ENCODE peak calls at places on chromosomes 4 and X, in nine cellular contexts. T is cardiac muscle cell; G is lung; F is ovary; M is GM23338; I is endothelial cell of umbilical vein; E is effector memory CD4-positive, alpha-beta T cell; O is stomach; Q is HCT116. D is an unnamed sample.

GRCh38 chrX:150688911-150689451 is 4.2 kb upstream of the MTMR1 start:
- DNase-seq in E (no peak), F (no peak), Q (peak; percentile 28), T (peak; percentile 60), M (peak; percentile 64), I (peak; percentile 39), G (no peak), O (no peak), D (peak; percentile 17)

GRCh38 chr4:97531351-97531750 is 611.9 kb downstream of the STPG2 start:
- DNase-seq in E (no peak), I (peak; percentile 90), F (no peak), O (no peak), M (no peak), T (no peak), Q (no peak), G (no peak), D (no peak)

GRCh38 chr4:6270691-6271121 is 1.1 kb downstream of the WFS1 start:
- DNase-seq in E (no peak), F (peak; percentile 48), O (no peak), I (peak; percentile 14), M (no peak), G (no peak), T (peak; percentile 48), Q (no peak), D (no peak)

GRCh38 chr4:76023381-76023780 is at the start of gene CXCL10:
- DNase-seq in O (no peak), Q (no peak), T (no peak), I (no peak), E (no peak), G (no peak), M (no peak), F (no peak), D (no peak)

GRCh38 chr4:88446124-88446523 is 10.8 kb upstream of the HERC5 start:
- DNase-seq in G (no peak), Q (no peak), M (peak; percentile 20), O (no peak), I (no peak), F (no peak), E (no peak), T (peak; percentile 44), D (no peak)

GRCh38 chr4:75561789-75562188 is 5.9 kb downstream of the ODAPH start:
- DNase-seq in G (peak; percentile 41), M (peak; percentile 91), O (no peak), F (no peak), E (no peak), I (no peak), Q (no peak), T (peak; percentile 32), D (peak; percentile 88)

GRCh38 chrX:41468647-41469323 is 21.6 kb downstream of the NYX start:
- DNase-seq in Q (no peak), T (peak; percentile 58), I (no peak), G (no peak), E (no peak), F (no peak), M (no peak), O (peak; percentile 33), D (no peak)

GRCh38 chr4:7354937-7355336 is 79.8 kb downstream of the PSAPL1 start:
- DNase-seq in T (no peak), F (no peak), I (no peak), M (no peak), G (no peak), Q (no peak), E (no peak), O (no peak), D (no peak)

GRCh38 chr4:23324291-23324690 is 565.6 kb downstream of the PPARGC1A start:
- DNase-seq in G (no peak), E (no peak), F (no peak), O (no peak), T (peak; percentile 7), I (no peak), Q (no peak), M (no peak), D (no peak)

GRCh38 chrX:49120104-49120503 is 3.4 kb downstream of the GPKOW start:
- DNase-seq in G (no peak), F (no peak), Q (no peak), I (no peak), O (no peak), M (no peak), E (no peak), T (no peak), D (no peak)
- H3K36me3 ChIP-seq in G (peaks cover 11% of the 10 kb centered on the region), F (no peaks in the 10 kb centered on the region), Q (peaks cover 9% of the 10 kb centered on the region), I (peaks cover 23% of the 10 kb centered on the region), O (peaks cover 69% of the 10 kb centered on the region), M (no peaks in the 10 kb centered on the region), E (no peaks in the 10 kb centered on the region), T (no peaks in the 10 kb centered on the region), D (peaks cover 1% of the 10 kb centered on the region)

GRCh38 chr4:121674191-121674590 is 22.6 kb downstream of the ANXA5 start:
- DNase-seq in E (no peak), O (no peak), Q (no peak), M (no peak), G (no peak), T (no peak), F (no peak), I (no peak), D (no peak)
- H3K36me3 ChIP-seq in E (peaks cover 51% of the 10 kb centered on the region), O (peaks cover 99% of the 10 kb centered on the region), Q (peaks cover 25% of the 10 kb centered on the region), M (peaks cover 30% of the 10 kb centered on the region), G (peaks cover 21% of the 10 kb centered on the region), T (peaks cover 28% of the 10 kb centered on the region), F (no peaks in the 10 kb centered on the region), I (peaks cover 24% of the 10 kb centered on the region), D (no peaks in the 10 kb centered on the region)

DNA sequence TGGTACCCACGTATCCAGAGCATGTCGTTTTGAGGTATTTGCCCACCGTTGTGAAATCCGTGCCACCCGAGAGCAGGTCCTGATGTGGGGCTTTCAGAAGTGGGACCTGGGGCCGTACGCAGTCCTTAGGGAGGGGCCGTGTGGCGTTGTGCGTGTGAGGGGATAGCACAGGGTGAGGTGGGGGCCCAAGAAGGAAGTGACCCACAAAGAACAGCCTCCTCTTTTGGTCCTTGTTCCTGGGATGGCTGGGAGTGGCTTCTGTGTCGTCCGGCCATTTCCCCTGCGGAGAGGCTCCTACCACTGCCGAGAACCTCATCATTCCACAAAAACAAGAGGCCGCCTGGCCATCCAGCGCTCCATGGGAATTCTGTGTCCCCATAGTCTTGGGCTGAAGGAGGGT is 17.0 kb upstream of the MSANTD1 start:
- DNase-seq in M (no peak), G (no peak), O (no peak), I (no peak), F (no peak), E (no peak), Q (no peak), T (no peak), D (no peak)
- H3K36me3 ChIP-seq in M (peaks cover 16% of the 10 kb centered on the region), G (peaks cover 78% of the 10 kb centered on the region), O (peaks cover 95% of the 10 kb centered on the region), I (peaks cover 66% of the 10 kb centered on the region), F (no peaks in the 10 kb centered on the region), E (peaks cover 70% of the 10 kb centered on the region), Q (peaks cover 22% of the 10 kb centered on the region), T (peaks cover 36% of the 10 kb centered on the region), D (peaks cover 5% of the 10 kb centered on the region)

DNA sequence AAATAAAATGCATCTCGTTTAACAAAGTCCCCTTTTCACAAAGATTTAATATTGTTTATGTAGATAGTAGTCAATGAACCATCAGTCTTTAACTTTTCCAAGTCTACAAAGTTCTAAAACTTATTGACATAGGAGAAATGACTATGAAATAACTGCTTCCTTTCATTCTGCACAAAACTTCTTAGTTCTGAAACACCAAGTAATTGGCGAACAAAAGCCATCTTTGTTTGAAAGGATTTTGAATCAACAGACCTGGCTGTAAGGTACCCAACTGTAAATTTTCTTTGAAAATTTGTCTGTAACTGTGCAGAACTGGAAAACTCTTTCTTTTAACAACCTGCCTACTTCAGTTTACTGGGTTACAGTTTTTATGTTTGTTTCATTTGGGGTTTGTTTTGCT is 25.9 kb downstream of the LEF1 start:
- DNase-seq in T (no peak), G (no peak), I (no peak), Q (no peak), O (no peak), E (no peak), M (no peak), F (no peak), D (no peak)
- H3K36me3 ChIP-seq in T (no peaks in the 10 kb centered on the region), G (no peaks in the 10 kb centered on the region), I (no peaks in the 10 kb centered on the region), Q (no peaks in the 10 kb centered on the region), O (no peaks in the 10 kb centered on the region), E (peaks cover 5% of the 10 kb centered on the region), M (no peaks in the 10 kb centered on the region), F (no peaks in the 10 kb centered on the region), D (no peaks in the 10 kb centered on the region)

GRCh38 chr4:84750260-84750955 is 167.5 kb downstream of the CDS1 start:
- DNase-seq in F (no peak), T (peak; percentile 69), I (peak; percentile 64), O (no peak), E (no peak), G (no peak), M (peak; percentile 67), Q (peak; percentile 12), D (no peak)
- H3K36me3 ChIP-seq in F (no peaks in the 10 kb centered on the region), T (peaks cover 40% of the 10 kb centered on the region), I (peaks cover 15% of the 10 kb centered on the region), O (peaks cover 80% of the 10 kb centered on the region), E (no peaks in the 10 kb centered on the region), G (peaks cover 19% of the 10 kb centered on the region), M (peaks cover 15% of the 10 kb centered on the region), Q (peaks cover 11% of the 10 kb centered on the region), D (peaks cover 2% of the 10 kb centered on the region)

DNA sequence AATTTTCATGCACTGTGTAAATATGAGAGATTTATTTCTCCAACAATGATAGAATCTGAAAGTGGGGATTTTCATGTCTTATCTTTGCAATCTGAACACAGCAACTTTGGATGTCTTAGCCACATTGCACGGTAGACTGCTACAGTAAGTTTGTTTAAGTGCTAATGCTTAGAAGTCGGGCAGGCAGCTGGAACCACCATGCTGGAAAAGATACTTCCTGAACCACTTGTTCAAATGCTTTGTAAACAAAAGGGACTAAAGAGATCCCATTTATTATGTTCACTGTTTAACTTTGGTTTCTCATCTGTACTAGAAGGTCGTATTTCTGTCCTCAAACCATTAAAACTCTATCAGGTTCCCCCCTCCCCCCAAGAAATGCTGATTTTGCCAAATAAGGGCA is 555.9 kb upstream of the DIPK2B start:
- DNase-seq in E (peak; percentile 15), O (no peak), G (no peak), I (peak; percentile 6), T (no peak), F (no peak), M (no peak), Q (no peak), D (no peak)
- H3K36me3 ChIP-seq in E (no peaks in the 10 kb centered on the region), O (no peaks in the 10 kb centered on the region), G (no peaks in the 10 kb centered on the region), I (no peaks in the 10 kb centered on the region), T (no peaks in the 10 kb centered on the region), F (no peaks in the 10 kb centered on the region), M (no peaks in the 10 kb centered on the region), Q (peaks cover 27% of the 10 kb centered on the region), D (no peaks in the 10 kb centered on the region)

GRCh38 chr4:1329408-1330371 is 17.3 kb upstream of the UVSSA start:
- DNase-seq in O (no peak), I (no peak), E (peak; percentile 49), G (no peak), M (no peak), Q (no peak), T (no peak), F (no peak), D (no peak)
- H3K36me3 ChIP-seq in O (peaks cover 96% of the 10 kb centered on the region), I (peaks cover 41% of the 10 kb centered on the region), E (peaks cover 43% of the 10 kb centered on the region), G (peaks cover 72% of the 10 kb centered on the region), M (no peaks in the 10 kb centered on the region), Q (peaks cover 29% of the 10 kb centered on the region), T (peaks cover 4% of the 10 kb centered on the region), F (no peaks in the 10 kb centered on the region), D (peaks cover 1% of the 10 kb centered on the region)